ENCODE peak calls at places on chromosomes 5 and 9, in ten cellular contexts. S is NCI-H2171 treated with DMSO at 0.1 percent for 48 hours; G is iPS-NIHi11; F is memory B cell; Y is nucleus accumbens; W is Daoy; P is sigmoid colon; A is naive thymus-derived CD8-positive, alpha-beta T cell; T is uterus; R is NCI-H1092. B is an unnamed sample.

GRCh38 chr9:37969130-37969529 is 65.2 kb upstream of the SLC25A51 start:
- DNase-seq in S (no peak), G (no peak), F (no peak), Y (no peak), W (no peak), P (no peak), A (no peak), T (no peak), R (no peak), B (no peak)

GRCh38 chr5:36880761-36881160 is 4.2 kb downstream of the NIPBL start:
- DNase-seq in S (no peak), G (no peak), F (no peak), Y (no peak), W (no peak), P (no peak), A (no peak), T (no peak), R (no peak), B (no peak)

GRCh38 chr9:32571969-32572899 is 725 bp downstream of the NDUFB6 start:
- DNase-seq in S (peak), G (peak), F (peak), Y (peak), W (peak), P (peak), A (peak), T (peak), R (peak), B (peak)

GRCh38 chr5:51902512-51902911 is 519.3 kb downstream of the ISL1 start:
- DNase-seq in S (no peak), G (no peak), F (no peak), Y (no peak), W (no peak), P (no peak), A (no peak), T (no peak), R (no peak), B (peak)

GRCh38 chr9:14406463-14406862 is 92.5 kb upstream of the NFIB start:
- DNase-seq in S (no peak), G (no peak), F (no peak), Y (no peak), W (no peak), P (no peak), A (no peak), T (no peak), R (no peak), B (no peak)

GRCh38 chr9:72228282-72228681 is 79.0 kb downstream of the GDA start:
- DNase-seq in S (no peak), G (no peak), F (no peak), Y (no peak), W (no peak), P (no peak), A (no peak), T (no peak), R (no peak), B (no peak)

GRCh38 chr5:95900383-95900958 is 61.2 kb downstream of the ELL2 start:
- DNase-seq in S (peak), G (no peak), F (no peak), Y (no peak), W (no peak), P (peak), A (no peak), T (peak), R (peak), B (no peak)

GRCh38 chr9:96232539-96233241 is 69.3 kb downstream of the HSD17B3 start:
- DNase-seq in S (peak), G (peak), F (no peak), Y (no peak), W (peak), P (peak), A (no peak), T (peak), R (peak), B (peak)

GRCh38 chr5:17336054-17336453 is 118.6 kb downstream of the BASP1 start:
- DNase-seq in S (peak), G (no peak), F (no peak), Y (no peak), W (no peak), P (no peak), A (no peak), T (no peak), R (no peak), B (no peak)

GRCh38 chr9:69195681-69196080 is 21.6 kb downstream of the TJP2 start:
- DNase-seq in S (no peak), G (no peak), F (no peak), Y (peak), W (no peak), P (no peak), A (no peak), T (no peak), R (no peak), B (no peak)

GRCh38 chr5:137072376-137073174 is 426.6 kb downstream of the SPOCK1 start:
- DNase-seq in S (no peak), G (no peak), F (no peak), Y (no peak), W (peak), P (no peak), A (no peak), T (peak), R (no peak), B (no peak)

GRCh38 chr9:35566417-35566816 is 38.6 kb upstream of the TESK1 start:
- DNase-seq in S (no peak), G (no peak), F (no peak), Y (no peak), W (peak), P (no peak), A (no peak), T (no peak), R (no peak), B (no peak)

B was measured in NCI-H774.